ENCODE peak calls at places on chromosomes 16 and 17, in ten cellular contexts. Z is left ventricle myocardium inferior; Y is CD8-positive, alpha-beta T cell; E is mammary epithelial cell; D is OCI-LY7; R is progenitor cell of endocrine pancreas; I is omental fat pad; V is endothelial cell; N is gastrocnemius medialis; X is fibroblast of lung. M is an unnamed sample.

GRCh38 chr16:59698341-59698979 is 964.3 kb upstream of the GOT2 start:
- DNase-seq in Z (no peak), Y (no peak), E (peak), D (no peak), R (no peak), I (no peak), V (no peak), N (no peak), X (peak), M (no peak)

GRCh38 chr17:51395621-51396020 is 135.3 kb downstream of the UTP18 start:
- DNase-seq in Z (no peak), Y (no peak), E (no peak), D (no peak), R (no peak), I (no peak), V (no peak), N (no peak), X (no peak), M (no peak)

GRCh38 chr17:47989700-47990099 is 18.8 kb downstream of the CDK5RAP3 start:
- DNase-seq in Z (no peak), Y (no peak), E (peak), D (no peak), R (no peak), I (no peak), V (no peak), N (no peak), X (no peak), M (no peak)

GRCh38 chr17:45783593-45784292 is 377 bp upstream of the CRHR1 start:
- DNase-seq in Z (peak), Y (no peak), E (no peak), D (no peak), R (peak), I (no peak), V (peak), N (no peak), X (no peak), M (no peak)

GRCh38 chr16:87409781-87410180 is 17.6 kb downstream of the MAP1LC3B start:
- DNase-seq in Z (peak), Y (no peak), E (no peak), D (no peak), R (no peak), I (no peak), V (no peak), N (no peak), X (no peak), M (no peak)

GRCh38 chr17:51197754-51198153 is 31.5 kb downstream of the NME2 start:
- DNase-seq in Z (no peak), Y (no peak), E (no peak), D (no peak), R (no peak), I (no peak), V (no peak), N (no peak), X (no peak), M (no peak)

GRCh38 chr17:42843358-42843934 is 934 bp upstream of the AOC2 start:
- DNase-seq in Z (no peak), Y (no peak), E (peak), D (peak), R (no peak), I (no peak), V (peak), N (no peak), X (peak), M (no peak)

GRCh38 chr16:9966569-9967157 is 215.6 kb downstream of the GRIN2A start:
- DNase-seq in Z (no peak), Y (no peak), E (peak), D (no peak), R (no peak), I (no peak), V (no peak), N (no peak), X (peak), M (no peak)

GRCh38 chr17:80664217-80664780 is 119.7 kb downstream of the RPTOR start:
- DNase-seq in Z (no peak), Y (no peak), E (no peak), D (no peak), R (no peak), I (no peak), V (no peak), N (no peak), X (no peak), M (no peak)

GRCh38 chr16:3656491-3657468 is 2.3 kb downstream of the DNASE1 start:
- DNase-seq in Z (no peak), Y (no peak), E (no peak), D (no peak), R (no peak), I (no peak), V (no peak), N (peak), X (no peak), M (no peak)

GRCh38 chr16:27740496-27741201 is 190.7 kb downstream of the KATNIP start:
- DNase-seq in Z (no peak), Y (no peak), E (no peak), D (no peak), R (no peak), I (no peak), V (no peak), N (no peak), X (peak), M (no peak)

GRCh38 chr16:81901483-81901882 is 109.8 kb downstream of the SDR42E1 start:
- DNase-seq in Z (no peak), Y (no peak), E (no peak), D (no peak), R (no peak), I (no peak), V (no peak), N (no peak), X (no peak), M (no peak)

GRCh38 chr16:13896543-13897182 is 23.3 kb upstream of the ERCC4 start:
- DNase-seq in Z (no peak), Y (no peak), E (no peak), D (peak), R (no peak), I (no peak), V (no peak), N (no peak), X (no peak), M (no peak)

GRCh38 chr17:37191219-37191618 is 184.6 kb upstream of the C17orf78 start:
- DNase-seq in Z (no peak), Y (no peak), E (peak), D (no peak), R (no peak), I (no peak), V (no peak), N (no peak), X (peak), M (no peak)

GRCh38 chr16:4664538-4665418 is 28.6 kb upstream of the NUDT16L1 start:
- DNase-seq in Z (peak), Y (peak), E (peak), D (no peak), R (no peak), I (no peak), V (no peak), N (no peak), X (peak), M (no peak)

GRCh38 chr16:22751685-22752084 is 62.3 kb upstream of the HS3ST2 start:
- DNase-seq in Z (no peak), Y (no peak), E (no peak), D (no peak), R (no peak), I (no peak), V (no peak), N (no peak), X (no peak), M (no peak)

GRCh38 chr16:46961373-46962353 is 11.8 kb downstream of the DNAJA2 start:
- DNase-seq in Z (no peak), Y (peak), E (peak), D (no peak), R (no peak), I (no peak), V (no peak), N (no peak), X (peak), M (no peak)

GRCh38 chr16:73050115-73051099 is 2.5 kb upstream of the ZFHX3 start:
- DNase-seq in Z (no peak), Y (no peak), E (no peak), D (no peak), R (no peak), I (no peak), V (no peak), N (peak), X (no peak), M (no peak)

GRCh38 chr17:28712037-28712704 is 483 bp upstream of the PROCA1 start:
- DNase-seq in Z (peak), Y (peak), E (no peak), D (peak), R (no peak), I (no peak), V (peak), N (no peak), X (no peak), M (no peak)

GRCh38 chr16:71536752-71537499 is 10.7 kb downstream of the CHST4 start:
- DNase-seq in Z (no peak), Y (no peak), E (no peak), D (no peak), R (no peak), I (no peak), V (no peak), N (no peak), X (no peak), M (no peak)

GRCh38 chr16:54363760-54364159 is 77.2 kb upstream of the IRX3 start:
- DNase-seq in Z (no peak), Y (no peak), E (no peak), D (no peak), R (no peak), I (no peak), V (no peak), N (no peak), X (no peak), M (no peak)

GRCh38 chr17:43033947-43034622 is 9.1 kb downstream of the RND2 start:
- DNase-seq in Z (no peak), Y (no peak), E (no peak), D (no peak), R (no peak), I (no peak), V (no peak), N (no peak), X (no peak), M (no peak)

GRCh38 chr17:40480501-40481003 is 20.9 kb downstream of the TNS4 start:
- DNase-seq in Z (no peak), Y (peak), E (peak), D (peak), R (no peak), I (no peak), V (no peak), N (no peak), X (no peak), M (no peak)

GRCh38 chr16:25192096-25192495 is 24.7 kb upstream of the AQP8 start:
- DNase-seq in Z (no peak), Y (no peak), E (no peak), D (no peak), R (no peak), I (no peak), V (no peak), N (no peak), X (peak), M (no peak)

GRCh38 chr17:1908699-1909309 is 79.0 kb downstream of the RPA1 start:
- DNase-seq in Z (peak), Y (no peak), E (peak), D (peak), R (peak), I (no peak), V (peak), N (peak), X (peak), M (no peak)

DNA sequence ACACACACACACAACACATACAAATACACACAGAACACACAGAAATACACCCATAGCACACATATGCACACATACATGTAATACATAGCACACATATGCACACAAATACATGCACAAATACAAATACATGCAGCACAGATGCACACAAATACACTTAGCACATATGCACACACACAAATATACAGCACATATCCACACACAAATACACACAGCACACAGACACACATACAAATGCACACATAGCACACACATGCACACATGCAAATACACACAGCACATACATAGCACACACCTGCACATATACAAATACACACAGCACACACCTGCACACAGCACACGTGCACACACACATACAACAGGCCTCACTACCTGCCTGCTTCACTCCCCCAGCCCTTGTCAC is 49.6 kb downstream of the SDK2 start:
- DNase-seq in Z (no peak), Y (no peak), E (no peak), D (no peak), R (no peak), I (no peak), V (no peak), N (no peak), X (no peak), M (no peak)
- TF ChIP-seq CTCF in Z (no peak), Y (no peak), E (no peak), D (no peak), R (no peak), I (no peak), V (no peak), N (no peak), X (no peak), M (no peak)

DNA sequence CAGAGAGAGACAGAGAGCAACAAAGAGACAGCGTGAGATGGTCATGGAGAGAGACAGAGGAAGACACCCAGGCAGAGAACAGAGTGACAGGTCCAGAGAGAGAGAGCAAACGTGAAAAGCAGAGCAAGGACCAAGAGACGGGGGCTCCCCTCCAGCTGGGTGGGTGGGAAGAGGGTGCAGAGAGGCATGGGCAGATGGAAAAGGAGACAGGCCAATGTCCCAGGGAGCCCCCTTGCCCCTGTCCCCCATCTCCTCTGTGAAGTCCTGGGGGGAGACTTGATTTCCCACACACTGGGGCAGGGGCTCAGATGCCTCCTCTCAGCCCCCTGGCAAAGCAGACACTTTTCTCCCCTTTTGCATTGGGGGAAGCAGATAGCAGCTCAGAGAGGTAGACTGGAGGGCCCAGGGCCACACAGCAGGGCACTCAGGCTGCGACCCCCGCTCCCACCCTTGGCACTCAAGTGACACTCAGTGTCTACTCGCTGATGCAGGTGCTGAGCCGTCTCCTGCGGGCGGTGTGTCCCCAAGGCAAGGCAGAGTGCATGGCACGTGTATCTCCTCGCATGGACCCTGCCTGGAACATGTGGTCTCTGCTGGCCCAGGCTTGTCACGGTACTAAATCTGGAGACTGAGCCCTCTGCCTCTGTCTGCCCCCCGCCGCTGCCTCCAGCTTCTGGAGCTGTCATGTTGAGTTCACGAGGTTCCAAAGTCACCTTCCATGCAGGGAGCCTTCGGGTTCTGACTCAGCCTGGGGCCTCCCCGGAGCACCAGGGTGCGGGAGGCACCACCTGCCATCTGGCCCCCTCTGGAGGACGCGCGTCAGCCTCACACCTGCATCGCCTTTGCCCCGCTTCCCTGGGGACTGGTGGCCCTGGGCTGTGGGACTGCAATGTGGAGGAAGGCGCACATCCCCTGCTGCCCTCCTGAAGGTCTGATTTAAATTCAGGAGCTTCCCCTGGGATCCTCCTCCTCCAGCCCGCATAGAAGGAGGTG is 215.9 kb upstream of the GSE1 start:
- DNase-seq in Z (peak), Y (no peak), E (no peak), D (peak), R (no peak), I (no peak), V (no peak), N (no peak), X (no peak), M (no peak)
- TF ChIP-seq CTCF in Z (no peak), Y (no peak), E (no peak), D (peak), R (peak), I (no peak), V (no peak), N (no peak), X (no peak), M (no peak)

DNA sequence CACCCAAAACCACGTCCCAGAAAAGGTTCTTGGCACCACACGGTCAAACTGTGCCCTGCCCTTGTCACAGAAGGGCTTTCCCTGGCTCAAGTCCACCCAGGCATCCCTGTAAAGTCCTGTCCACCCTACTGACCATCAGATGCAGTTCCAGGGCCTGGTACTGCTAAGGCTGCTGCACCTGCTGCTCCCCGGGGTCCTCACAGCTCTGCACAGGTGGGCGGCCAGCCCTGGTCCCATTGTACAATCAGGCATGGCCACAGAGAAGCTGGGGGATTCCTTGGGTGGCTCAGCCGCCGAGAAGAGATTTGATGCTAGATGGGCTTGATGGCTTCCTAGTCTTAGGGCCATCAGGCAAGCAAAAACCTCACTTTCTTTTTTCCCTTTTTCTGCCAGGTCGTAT is 15.3 kb downstream of the ABCA3 start:
- DNase-seq in Z (no peak), Y (no peak), E (no peak), D (no peak), R (no peak), I (no peak), V (no peak), N (no peak), X (no peak), M (no peak)
- TF ChIP-seq CTCF in Z (no peak), Y (no peak), E (no peak), D (no peak), R (no peak), I (no peak), V (no peak), N (no peak), X (no peak), M (no peak)

DNA sequence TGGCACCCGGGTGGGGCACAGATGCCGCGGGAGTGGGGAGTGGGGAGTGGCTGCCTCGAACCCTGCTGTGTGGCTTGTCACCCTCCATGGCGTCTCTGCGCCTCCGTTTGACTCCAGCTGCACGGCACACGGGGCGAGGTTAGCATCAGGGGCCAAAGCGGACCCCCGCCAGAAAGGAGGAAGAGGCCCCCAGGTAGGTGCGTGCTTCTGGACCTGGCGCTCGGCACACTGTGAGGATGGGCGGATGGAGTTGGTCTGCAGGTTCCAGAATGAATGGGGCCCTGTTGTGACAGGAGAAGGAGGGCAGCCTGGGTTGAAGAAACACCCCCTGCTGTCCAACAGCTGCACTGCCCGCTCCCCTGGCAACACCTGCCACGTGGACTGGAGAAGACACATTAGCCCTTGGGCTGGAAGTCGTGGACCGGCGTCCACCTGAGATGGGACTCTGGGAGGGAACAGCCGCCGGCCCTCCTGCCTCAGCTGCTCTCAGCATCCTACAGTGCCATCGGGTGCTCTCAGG is 9.4 kb upstream of the FASN start:
- DNase-seq in Z (peak), Y (no peak), E (no peak), D (peak), R (no peak), I (no peak), V (no peak), N (peak), X (no peak), M (no peak)
- TF ChIP-seq CTCF in Z (peak), Y (no peak), E (peak), D (peak), R (peak), I (no peak), V (no peak), N (no peak), X (no peak), M (peak)

GRCh38 chr16:11692171-11692570 is 23.9 kb downstream of the SNN start:
- DNase-seq in Z (no peak), Y (no peak), E (no peak), D (no peak), R (no peak), I (no peak), V (no peak), N (no peak), X (no peak), M (no peak)

GRCh38 chr16:11691235-11691634 is 23.0 kb downstream of the SNN start:
- DNase-seq in Z (no peak), Y (no peak), E (no peak), D (no peak), R (no peak), I (no peak), V (no peak), N (no peak), X (no peak), M (no peak)

GRCh38 chr16:11692651-11693050 is 24.4 kb downstream of the SNN start:
- DNase-seq in Z (no peak), Y (no peak), E (no peak), D (no peak), R (no peak), I (no peak), V (no peak), N (no peak), X (no peak), M (no peak)

GRCh38 chr16:11689031-11689840 is 21.0 kb downstream of the SNN start:
- DNase-seq in Z (no peak), Y (no peak), E (no peak), D (peak), R (no peak), I (no peak), V (no peak), N (no peak), X (no peak), M (no peak)

GRCh38 chr16:11691771-11692170 is 23.5 kb downstream of the SNN start:
- DNase-seq in Z (no peak), Y (no peak), E (no peak), D (no peak), R (no peak), I (no peak), V (no peak), N (no peak), X (no peak), M (no peak)
- TF ChIP-seq CTCF in Z (no peak), Y (no peak), E (no peak), D (no peak), R (no peak), I (no peak), V (no peak), N (no peak), X (no peak), M (no peak)

DNA sequence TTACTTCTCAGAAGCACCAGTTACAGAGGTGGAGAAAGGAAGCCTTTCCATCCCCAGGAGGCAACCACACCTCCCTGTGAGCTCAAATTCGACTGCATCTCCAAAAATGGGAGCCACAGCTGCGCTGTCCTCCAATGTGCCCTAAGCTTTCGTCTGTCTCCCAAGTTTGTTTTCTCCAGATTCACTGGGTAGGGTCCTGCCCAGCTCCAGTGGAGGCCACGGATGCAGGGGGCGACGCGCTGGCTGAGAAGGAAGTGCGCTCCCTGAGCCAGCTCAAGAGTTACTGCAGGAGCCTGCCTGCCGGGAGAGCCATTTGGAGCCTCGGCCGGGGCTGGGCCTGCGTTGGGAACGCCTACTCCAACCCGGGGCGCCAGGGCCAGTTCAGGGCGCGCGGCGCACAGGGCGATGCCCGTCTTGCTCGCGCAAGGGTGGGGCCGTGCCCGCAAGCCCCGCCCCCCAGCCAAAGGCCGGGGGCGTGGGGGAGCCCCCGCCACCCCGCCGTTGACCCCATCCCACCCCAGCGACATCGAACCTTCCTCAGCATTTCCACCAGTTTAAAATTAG is 19.5 kb downstream of the SIAH1 start:
- DNase-seq in Z (peak), Y (peak), E (peak), D (no peak), R (peak), I (peak), V (peak), N (peak), X (peak), M (peak)
- TF ChIP-seq CTCF in Z (peak), Y (no peak), E (no peak), D (no peak), R (peak), I (no peak), V (no peak), N (no peak), X (no peak), M (no peak)